ENCODE peak calls at places on chromosomes 16 and 17, in six cellular contexts. W is activated CD8-positive, alpha-beta memory T cell treated with anti-CD3 and anti-CD28 coated beads for 1 hour; Y is GM13977; Q is cardiac muscle cell; M is HT1080; X is AML-193. L is an unnamed sample.

GRCh38 chr16:87314990-87315420 is 2.2 kb downstream of the C16orf95 start:
- DNase-seq in W (no peak), Y (no peak), M (no peak), X (no peak), Q (no peak), L (no peak)

GRCh38 chr17:10754109-10754508 is 24.3 kb upstream of the TMEM220 start:
- DNase-seq in Q (peak; percentile 31), X (no peak), W (no peak), M (no peak), Y (peak; percentile 44), L (peak; percentile 41)

GRCh38 chr16:14056970-14057369 is 14.1 kb upstream of the MRTFB start:
- DNase-seq in W (no peak), Y (no peak), X (no peak), Q (peak; percentile 91), M (peak; percentile 35), L (no peak)

GRCh38 chr17:56939869-56940484 is 20.9 kb downstream of the COIL start:
- DNase-seq in Y (peak; percentile 71), M (peak; percentile 56), Q (peak; percentile 75), W (no peak), X (peak; percentile 85), L (no peak)

GRCh38 chr17:42191209-42191608 is 3.1 kb downstream of the GHDC start:
- DNase-seq in W (no peak), Q (no peak), Y (no peak), M (no peak), X (no peak), L (no peak)

GRCh38 chr17:43840814-43841213 is 6.2 kb upstream of the CD300LG start:
- DNase-seq in W (no peak), X (no peak), Q (peak; percentile 73), Y (no peak), M (peak; percentile 15), L (peak; percentile 52)

GRCh38 chr16:87603684-87604571 is 1.6 kb downstream of the JPH3 start:
- DNase-seq in Q (no peak), X (no peak), M (no peak), W (no peak), Y (no peak), L (no peak)

GRCh38 chr17:36127882-36128369 is 24.3 kb downstream of the CCL4 start:
- DNase-seq in M (no peak), X (no peak), Y (no peak), W (no peak), Q (no peak), L (no peak)

L was measured in BE2C.